ENCODE peak calls at places on chromosomes 6 and 20, in six cellular contexts. B is pancreas, D is brain microvascular endothelial cell, I is AG09319, M is AG04450, S is activated B cell treated with CpG ODN at 0.5 μM for 24 hours. O is an unnamed sample.

GRCh38 chr6:43986177-43986825 is 141.0 kb downstream of the MRPL14 start:
- DNase-seq in B (no peak), D (no peak), I (no peak), M (no peak), S (no peak), O (no peak)

GRCh38 chr6:73704260-73704659 is 8.3 kb downstream of the CD109 start:
- DNase-seq in B (no peak), D (peak; percentile 95), I (peak; percentile 86), M (peak; percentile 94), S (no peak), O (no peak)

GRCh38 chr6:89073014-89073620 is 7.4 kb upstream of the PNRC1 start:
- DNase-seq in B (no peak), D (no peak), I (no peak), M (no peak), S (no peak), O (no peak)

GRCh38 chr6:170066679-170067078 is 224.2 kb downstream of the DLL1 start:
- DNase-seq in B (no peak), D (no peak), I (no peak), M (no peak), S (no peak), O (peak; percentile 74)

GRCh38 chr6:169868458-169868857 is 117.0 kb downstream of the ERMARD start:
- DNase-seq in B (no peak), D (no peak), I (no peak), M (no peak), S (no peak), O (peak; percentile 81)

GRCh38 chr6:80566361-80566760 is 459.9 kb downstream of the BCKDHB start:
- DNase-seq in B (no peak), D (no peak), I (no peak), M (no peak), S (no peak), O (no peak)

GRCh38 chr20:36175475-36175995 is 21.0 kb downstream of the EPB41L1 start:
- DNase-seq in B (no peak), D (no peak), I (no peak), M (no peak), S (no peak), O (no peak)

GRCh38 chr6:156967852-156968251 is 190.7 kb downstream of the ARID1B start:
- DNase-seq in B (no peak), D (no peak), I (no peak), M (no peak), S (no peak), O (no peak)

GRCh38 chr6:91167846-91168245 is 581.0 kb upstream of the MAP3K7 start:
- DNase-seq in B (no peak), D (no peak), I (no peak), M (no peak), S (no peak), O (no peak)

GRCh38 chr6:157503018-157503747 is 122.2 kb downstream of the ZDHHC14 start:
- DNase-seq in B (no peak), D (no peak), I (no peak), M (no peak), S (no peak), O (peak; percentile 17)

GRCh38 chr6:28770732-28771131 is 153.1 kb downstream of the TRIM27 start:
- DNase-seq in B (no peak), D (no peak), I (no peak), M (no peak), S (no peak), O (no peak)

GRCh38 chr6:28774292-28775051 is 149.3 kb downstream of the TRIM27 start:
- DNase-seq in B (no peak), D (no peak), I (no peak), M (no peak), S (no peak), O (no peak)

GRCh38 chr6:28769626-28770402 is 154.0 kb downstream of the TRIM27 start:
- DNase-seq in B (no peak), D (peak; percentile 75), I (no peak), M (no peak), S (no peak), O (no peak)

GRCh38 chr6:28772480-28773381 is 151.1 kb downstream of the TRIM27 start:
- DNase-seq in B (no peak), D (no peak), I (no peak), M (no peak), S (no peak), O (no peak)

DNA sequence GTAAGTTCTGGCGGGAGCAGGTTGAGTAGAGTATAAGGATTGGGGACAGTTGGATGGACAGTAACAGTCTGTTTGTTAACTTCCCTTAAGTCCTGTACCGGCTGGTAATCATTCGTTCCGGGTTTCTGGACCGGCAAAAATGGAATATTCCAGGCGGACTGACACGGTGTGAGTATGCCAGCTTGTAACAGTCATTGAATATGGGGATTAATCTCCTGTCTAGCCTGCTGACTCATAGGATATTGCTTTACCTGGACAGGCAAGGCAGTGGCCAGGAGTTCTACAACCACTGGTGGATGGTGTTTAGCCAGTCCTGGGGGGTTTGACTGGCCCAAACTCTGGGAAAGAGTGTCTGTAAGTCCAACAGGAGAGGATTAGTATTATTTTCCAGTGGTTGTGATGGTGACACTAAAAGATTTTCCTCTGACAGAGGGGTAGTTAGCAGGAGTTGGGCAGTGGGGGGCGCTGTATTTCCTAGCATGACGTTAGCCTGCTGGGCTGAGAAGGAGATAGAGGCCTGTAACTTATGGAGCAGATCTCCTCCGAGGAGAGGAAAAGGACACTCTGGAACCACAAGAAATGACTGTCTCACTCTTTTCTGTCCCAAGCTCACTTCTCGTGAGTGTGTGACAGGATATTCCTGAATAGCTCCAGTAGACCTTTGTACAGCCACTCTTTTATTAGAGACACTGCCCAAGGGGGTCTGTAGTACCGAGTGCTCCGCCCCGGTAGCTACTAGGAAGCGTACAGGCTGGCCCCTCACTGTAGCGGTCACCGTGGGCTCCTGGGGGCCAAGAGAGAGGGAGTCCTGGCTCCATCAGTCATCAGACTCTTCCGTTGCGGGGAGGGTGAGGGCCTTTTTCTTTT is 152.2 kb downstream of the TRIM27 start:
- DNase-seq in B (no peak), D (no peak), I (no peak), M (no peak), S (no peak), O (no peak)
- TF ChIP-seq CTCF in B (no peak), D (no peak), I (no peak), M (no peak), S (no peak), O (no peak)

GRCh38 chr6:144064402-144064830 is 31.0 kb downstream of the SF3B5 start:
- DNase-seq in B (peak; percentile 49), D (no peak), I (no peak), M (no peak), S (peak; percentile 59), O (no peak)

GRCh38 chr6:144063246-144063743 is 32.1 kb downstream of the SF3B5 start:
- DNase-seq in B (peak; percentile 20), D (no peak), I (no peak), M (no peak), S (no peak), O (no peak)

GRCh38 chr6:144062757-144063156 is 32.6 kb downstream of the SF3B5 start:
- DNase-seq in B (no peak), D (no peak), I (no peak), M (no peak), S (no peak), O (no peak)

GRCh38 chr6:144064831-144065668 is 30.3 kb downstream of the SF3B5 start:
- DNase-seq in B (peak; percentile 38), D (no peak), I (no peak), M (no peak), S (no peak), O (no peak)

GRCh38 chr6:144063744-144064401 is 31.5 kb downstream of the SF3B5 start:
- DNase-seq in B (peak; percentile 93), D (peak; percentile 7), I (no peak), M (no peak), S (peak; percentile 91), O (no peak)
- TF ChIP-seq CTCF in B (peak; percentile 32), D (peak; percentile 9), I (peak; percentile 8), M (no peak), S (no peak), O (peak; percentile 36)

DNA sequence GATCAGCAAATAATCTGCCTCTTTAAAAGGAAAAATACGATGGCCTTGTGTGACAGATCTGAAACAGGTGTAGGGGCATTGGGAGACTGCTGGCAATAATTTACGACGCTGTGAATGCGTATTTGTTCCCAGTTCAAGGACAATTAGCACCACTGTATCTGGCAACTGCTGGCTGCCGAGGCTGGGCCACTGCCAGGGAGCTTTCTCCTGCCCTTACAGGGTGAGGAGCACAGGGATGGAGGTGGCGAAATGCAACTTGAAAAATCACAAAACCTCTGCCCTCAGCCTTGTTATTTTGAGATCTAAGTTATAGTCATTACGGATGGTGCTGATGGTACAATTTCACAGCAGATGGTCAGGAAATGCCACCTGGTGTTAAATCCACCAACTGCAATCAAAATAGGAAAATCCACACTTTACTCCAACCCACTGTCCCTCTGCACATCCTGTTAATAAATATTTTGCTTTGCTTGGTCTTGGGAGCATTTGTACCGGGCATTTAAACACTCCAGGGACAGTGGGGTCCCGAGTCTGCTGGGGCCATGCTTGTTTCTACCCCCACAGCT is 6.4 kb downstream of the MYLK4 start:
- DNase-seq in B (peak; percentile 68), D (peak; percentile 19), I (no peak), M (no peak), S (no peak), O (no peak)
- TF ChIP-seq CTCF in B (no peak), D (peak; percentile 61), I (peak; percentile 19), M (peak; percentile 46), S (no peak), O (peak; percentile 61)

GRCh38 chr6:107354470-107354869 is 104.9 kb downstream of the PDSS2 start:
- DNase-seq in B (no peak), D (no peak), I (no peak), M (no peak), S (no peak), O (no peak)
- TF ChIP-seq CTCF in B (no peak), D (no peak), I (no peak), M (no peak), S (no peak), O (no peak)

GRCh38 chr6:39725632-39725997 is 407 bp upstream of the KIF6 start:
- DNase-seq in B (no peak), D (no peak), I (no peak), M (no peak), S (no peak), O (no peak)

GRCh38 chr6:39729945-39730344 is 4.7 kb upstream of the KIF6 start:
- DNase-seq in B (no peak), D (no peak), I (no peak), M (no peak), S (no peak), O (no peak)

DNA sequence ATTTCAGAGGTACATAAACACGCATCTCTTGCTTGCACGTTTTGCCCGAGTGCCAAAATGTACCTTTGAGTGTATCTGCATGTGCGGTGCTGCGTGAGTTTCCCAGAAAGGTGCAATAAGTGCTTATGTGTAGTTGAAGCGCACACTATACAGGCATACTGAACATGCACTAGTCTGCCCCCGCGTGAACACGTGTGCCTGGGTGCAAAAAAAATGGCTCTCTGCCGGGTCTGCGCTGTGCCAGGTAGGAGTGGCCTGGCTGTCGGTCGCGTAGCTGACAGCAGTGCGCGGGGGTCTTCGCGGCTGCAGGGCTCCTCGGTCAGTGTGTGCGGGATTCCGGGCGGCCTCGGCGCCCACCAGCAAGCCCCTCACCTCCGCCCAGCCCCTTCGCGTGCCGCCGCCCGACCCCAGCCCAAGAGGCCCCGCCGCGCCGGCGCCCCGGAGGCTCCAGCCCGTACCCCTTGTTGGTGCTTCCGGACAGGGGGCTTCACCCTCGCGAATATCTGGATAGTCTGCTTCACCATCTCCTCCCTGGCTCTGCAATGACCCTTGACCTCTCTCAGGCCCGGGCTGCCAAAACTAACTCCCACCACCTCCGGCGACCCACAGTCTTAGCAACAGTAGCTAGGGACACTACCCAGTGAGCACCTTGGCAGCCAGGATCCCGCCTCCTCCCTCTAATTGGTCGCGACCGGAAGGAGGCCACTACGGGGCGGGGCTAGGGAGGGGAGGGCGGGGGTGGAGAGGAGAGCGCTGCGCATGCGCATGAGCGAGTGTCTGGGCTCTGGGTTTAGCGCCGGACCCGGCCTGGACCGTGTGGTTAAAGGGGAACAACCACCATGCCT is at the start of gene KIF6:
- DNase-seq in B (peak; percentile 95), D (peak; percentile 84), I (peak; percentile 68), M (peak; percentile 42), S (peak; percentile 39), O (peak; percentile 95)
- TF ChIP-seq CTCF in B (no peak), D (no peak), I (no peak), M (no peak), S (no peak), O (no peak)